ENCODE peak calls at places on chromosomes 6 and 20, in seven cellular contexts. T is psoas muscle, R is endodermal cell, K is uterus, X is PC-3, L is choroid plexus epithelial cell, J is AG09309. D is an unnamed sample.

GRCh38 chr6:73548458-73549446 is 27.9 kb upstream of the EEF1A1 start:
- DNase-seq in R (no peak), T (no peak), J (no peak), K (no peak), X (no peak), L (no peak), D (no peak)

GRCh38 chr6:3001773-3002293 is 2.1 kb downstream of the NQO2 start:
- DNase-seq in J (no peak), K (no peak), R (peak; percentile 65), X (peak; percentile 89), T (no peak), L (peak; percentile 73), D (peak; percentile 81)

GRCh38 chr6:24517659-24518538 is 23.1 kb downstream of the ALDH5A1 start:
- DNase-seq in T (no peak), L (no peak), X (no peak), J (no peak), R (no peak), K (no peak), D (no peak)

GRCh38 chr6:23031986-23032385 is 462.6 kb downstream of the HDGFL1 start:
- DNase-seq in T (no peak), R (no peak), L (peak; percentile 59), K (no peak), X (peak; percentile 16), J (no peak), D (peak; percentile 17)

GRCh38 chr6:91573826-91574416 is 987.0 kb upstream of the MAP3K7 start:
- DNase-seq in R (no peak), L (no peak), X (no peak), T (no peak), J (no peak), K (no peak), D (no peak)

GRCh38 chr6:79868098-79868722 is 79.1 kb downstream of the ELOVL4 start:
- DNase-seq in R (peak; percentile 64), K (no peak), L (peak; percentile 87), X (peak; percentile 80), J (peak; percentile 23), T (no peak), D (peak; percentile 77)

GRCh38 chr20:63686492-63687321 is 9.7 kb upstream of the TNFRSF6B start:
- DNase-seq in L (peak; percentile 91), J (peak; percentile 66), K (peak; percentile 79), R (no peak), X (peak; percentile 38), T (peak; percentile 78), D (peak; percentile 64)

GRCh38 chr6:122752493-122752892 is 27.0 kb upstream of the FABP7 start:
- DNase-seq in L (no peak), J (no peak), T (no peak), K (no peak), R (no peak), X (no peak), D (no peak)

GRCh38 chr20:1083431-1084080 is 34.8 kb upstream of the PSMF1 start:
- DNase-seq in K (no peak), R (no peak), T (no peak), J (no peak), L (peak; percentile 5), X (no peak), D (no peak)

GRCh38 chr6:90295854-90296345 is 743 bp downstream of the BACH2 start:
- DNase-seq in T (peak; percentile 71), K (peak; percentile 85), R (peak; percentile 84), L (peak; percentile 70), X (peak; percentile 52), J (no peak), D (peak; percentile 83)

GRCh38 chr6:12957321-12958051 is 240.9 kb downstream of the PHACTR1 start:
- DNase-seq in T (peak; percentile 36), K (peak; percentile 36), J (peak; percentile 8), L (peak; percentile 71), R (peak; percentile 81), X (no peak), D (peak; percentile 47)

GRCh38 chr20:63833776-63834544 is 2.9 kb upstream of the ZBTB46 start:
- DNase-seq in J (no peak), K (no peak), T (no peak), X (no peak), R (no peak), L (peak; percentile 82), D (no peak)

GRCh38 chr6:88641178-88641903 is 322.1 kb downstream of the RNGTT start:
- DNase-seq in K (no peak), T (no peak), L (no peak), X (no peak), R (no peak), J (no peak), D (no peak)

GRCh38 chr20:19888269-19888669 is 128.9 kb upstream of the NAA20 start:
- DNase-seq in R (no peak), L (no peak), X (no peak), T (no peak), J (no peak), K (peak; percentile 21), D (peak; percentile 57)

GRCh38 chr20:35491823-35492222 is 36.4 kb downstream of the CEP250 start:
- DNase-seq in K (no peak), J (no peak), X (no peak), R (no peak), L (peak; percentile 15), T (no peak), D (no peak)

GRCh38 chr6:159935633-159936032 is 33.2 kb upstream of the IGF2R start:
- DNase-seq in R (no peak), K (no peak), X (peak; percentile 7), L (no peak), J (no peak), T (no peak), D (peak; percentile 46)

GRCh38 chr20:17645546-17646208 is 36.4 kb downstream of the RRBP1 start:
- DNase-seq in R (no peak), T (no peak), X (no peak), J (no peak), L (no peak), K (no peak), D (no peak)

GRCh38 chr6:7108964-7109836 is 1.4 kb downstream of the RREB1 start:
- DNase-seq in R (peak; percentile 68), L (peak; percentile 89), J (peak; percentile 35), T (peak; percentile 51), X (peak; percentile 71), K (peak; percentile 78), D (peak; percentile 81)

GRCh38 chr20:44598413-44599290 is 16.3 kb downstream of the PKIG start:
- DNase-seq in T (peak; percentile 44), X (peak; percentile 26), J (no peak), K (peak; percentile 50), R (no peak), L (peak; percentile 43), D (no peak)
- H3K4me3 ChIP-seq in T (peak overlapping the region; percentile 33), X (no peak overlapping the region), J (no peak overlapping the region), K (no peak overlapping the region), R (no peak overlapping the region), L (no peak overlapping the region), D (no peak overlapping the region)

GRCh38 chr20:45821942-45822341 is 5.2 kb downstream of the TNNC2 start:
- DNase-seq in R (no peak), J (no peak), T (no peak), X (no peak), L (no peak), K (no peak), D (no peak)

GRCh38 chr20:45827030-45827652 is at the start of gene TNNC2:
- DNase-seq in T (no peak), K (no peak), X (no peak), R (no peak), L (no peak), J (no peak), D (no peak)

GRCh38 chr20:45826381-45827019 is 612 bp downstream of the TNNC2 start:
- DNase-seq in L (peak; percentile 71), J (no peak), R (no peak), X (no peak), T (peak; percentile 58), K (no peak), D (no peak)

GRCh38 chr20:45822863-45823262 is 4.2 kb downstream of the TNNC2 start:
- DNase-seq in K (no peak), T (no peak), J (no peak), R (no peak), X (peak; percentile 67), L (peak; percentile 41), D (peak; percentile 72)

GRCh38 chr20:45823949-45824835 is 2.9 kb downstream of the TNNC2 start:
- DNase-seq in T (peak; percentile 65), L (peak; percentile 47), J (no peak), R (peak; percentile 88), X (peak; percentile 27), K (no peak), D (peak; percentile 63)
- TF ChIP-seq CTCF in T (peak; percentile 52), L (peak; percentile 62), J (peak; percentile 66), R (peak; percentile 70), X (peak; percentile 71), K (peak; percentile 50), D (peak; percentile 49)

GRCh38 chr6:1527098-1527497 is 82.6 kb upstream of the FOXC1 start:
- DNase-seq in K (no peak), X (no peak), R (peak; percentile 75), L (peak; percentile 77), J (no peak), T (peak; percentile 41), D (peak; percentile 34)

GRCh38 chr6:1526689-1527088 is 83.0 kb upstream of the FOXC1 start:
- DNase-seq in K (no peak), L (no peak), J (no peak), T (no peak), R (no peak), X (no peak), D (no peak)

GRCh38 chr6:1525364-1526038 is 84.2 kb upstream of the FOXC1 start:
- DNase-seq in L (no peak), R (no peak), T (no peak), K (no peak), J (no peak), X (no peak), D (peak; percentile 25)

GRCh38 chr6:1522779-1523178 is 86.9 kb upstream of the FOXC1 start:
- DNase-seq in J (no peak), R (no peak), X (no peak), K (no peak), T (no peak), L (no peak), D (no peak)

DNA sequence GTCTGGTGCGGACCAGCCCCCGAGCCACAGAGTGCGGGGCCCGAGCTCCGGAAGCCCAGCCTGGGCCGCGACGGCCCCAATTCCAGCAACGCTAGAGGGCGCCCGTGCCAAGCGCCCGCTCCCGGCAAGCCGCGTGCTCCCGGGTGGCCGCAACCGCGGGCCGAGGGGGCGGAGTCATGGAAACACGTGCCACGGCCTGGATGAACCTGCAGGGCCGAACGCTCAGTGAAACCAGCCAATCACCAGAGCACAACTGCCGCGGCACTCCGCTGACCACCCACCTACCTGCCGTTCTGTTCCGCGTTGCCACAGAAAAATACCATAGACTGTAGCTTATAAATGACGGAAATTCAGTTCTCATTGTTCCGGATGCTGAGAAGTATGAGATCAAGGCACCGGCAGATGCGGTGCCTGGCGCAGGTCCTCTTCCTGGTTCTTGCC is 85.7 kb upstream of the FOXC1 start:
- DNase-seq in K (no peak), X (no peak), L (peak; percentile 76), R (peak; percentile 94), J (no peak), T (peak; percentile 79), D (peak; percentile 73)
- H3K4me3 ChIP-seq in K (no peak overlapping the region), X (no peak overlapping the region), L (peak overlapping the region; percentile 24), R (no peak overlapping the region), J (no peak overlapping the region), T (peak overlapping the region; percentile 44), D (peak overlapping the region; percentile 27)

DNA sequence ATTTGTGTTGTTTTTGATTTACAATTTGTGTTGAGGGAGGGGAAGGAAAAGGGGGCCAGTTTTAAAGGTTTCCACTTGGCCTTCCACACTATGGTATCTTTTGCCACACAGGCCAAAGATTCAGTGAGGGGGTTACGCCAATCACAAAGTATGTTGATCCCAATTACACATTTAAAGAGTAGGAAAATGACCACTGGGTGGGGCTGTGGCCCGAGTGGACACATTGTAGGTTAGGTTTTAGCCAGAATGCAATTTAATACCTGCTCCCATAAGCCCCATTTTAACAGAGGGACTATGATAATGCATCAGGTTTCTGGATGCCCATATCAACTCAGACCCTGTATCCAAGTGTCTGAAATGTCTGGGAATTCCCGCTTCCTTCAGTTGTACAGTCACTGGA is 15.6 kb downstream of the VGLL2 start:
- DNase-seq in L (no peak), T (peak; percentile 41), X (peak; percentile 55), K (no peak), R (peak; percentile 59), J (no peak), D (no peak)
- TF ChIP-seq CTCF in L (peak; percentile 35), T (peak; percentile 28), X (peak; percentile 62), K (no peak), R (peak; percentile 71), J (peak; percentile 42), D (peak; percentile 12)

D was measured in epithelial cell of esophagus.